ENCODE peak calls at places on chromosomes 3 and 15, in six cellular contexts. O is fibroblast of lung, H is H9, X is A549, S is OCI-LY7, T is IMR-90. R is an unnamed sample.

GRCh38 chr3:161637559-161637958 is 141.0 kb downstream of the OTOL1 start:
- DNase-seq in T (no peak), X (no peak), S (no peak), H (no peak), O (no peak), R (no peak)

GRCh38 chr3:52128118-52128683 is 26.0 kb downstream of the POC1A start:
- DNase-seq in O (peak), T (peak), X (peak), H (no peak), S (no peak), R (peak)

GRCh38 chr3:194329566-194329965 is 21.6 kb downstream of the CPN2 start:
- DNase-seq in H (no peak), T (no peak), O (no peak), X (no peak), S (no peak), R (no peak)

GRCh38 chr15:62649793-62650420 is 392.6 kb upstream of the TPM1 start:
- DNase-seq in T (peak), X (no peak), O (peak), S (no peak), H (no peak), R (no peak)

GRCh38 chr15:85764304-85764633 is 30.5 kb downstream of the KLHL25 start:
- DNase-seq in X (no peak), H (no peak), S (no peak), O (no peak), T (no peak), R (no peak)

GRCh38 chr3:63595221-63595620 is 57.3 kb upstream of the SNTN start:
- DNase-seq in X (no peak), S (no peak), T (no peak), H (no peak), O (no peak), R (no peak)

GRCh38 chr15:32682569-32682968 is 35.2 kb upstream of the GREM1 start:
- DNase-seq in H (no peak), X (peak), S (no peak), O (peak), T (peak), R (peak)

GRCh38 chr3:177624523-177625495 is 427.5 kb upstream of the TBL1XR1 start:
- DNase-seq in T (no peak), X (no peak), S (no peak), H (no peak), O (no peak), R (no peak)

GRCh38 chr3:121948641-121949040 is 54.4 kb downstream of the SLC15A2 start:
- DNase-seq in H (no peak), X (no peak), S (no peak), O (no peak), T (no peak), R (no peak)

GRCh38 chr3:99484871-99485270 is 153.5 kb upstream of the COL8A1 start:
- DNase-seq in T (peak), X (no peak), S (no peak), O (peak), H (no peak), R (no peak)

GRCh38 chr3:135558906-135559305 is 406.6 kb upstream of the PPP2R3A start:
- DNase-seq in H (no peak), T (no peak), X (no peak), S (no peak), O (no peak), R (no peak)

GRCh38 chr3:196134691-196135090 is 52.8 kb upstream of the TFRC start:
- DNase-seq in T (no peak), S (no peak), O (no peak), H (no peak), X (no peak), R (no peak)

GRCh38 chr3:184040010-184040409 is 8.5 kb downstream of the HTR3D start:
- DNase-seq in O (peak), X (peak), H (peak), T (peak), S (no peak), R (peak)

GRCh38 chr3:12405432-12406272 is 78.6 kb upstream of the TSEN2 start:
- DNase-seq in T (peak), X (peak), O (peak), S (no peak), H (no peak), R (peak)

GRCh38 chr15:39834256-39834655 is 51.6 kb upstream of the FSIP1 start:
- DNase-seq in T (peak), O (peak), S (no peak), X (no peak), H (no peak), R (peak)

GRCh38 chr3:99246010-99246654 is 344.6 kb upstream of the DCBLD2 start:
- DNase-seq in H (no peak), O (no peak), T (peak), X (no peak), S (no peak), R (peak)

GRCh38 chr15:75578948-75579908 is at the start of gene PTPN9:
- DNase-seq in T (peak), O (peak), H (peak), S (peak), X (peak), R (peak)

GRCh38 chr3:177284383-177284881 is 87.2 kb upstream of the TBL1XR1 start:
- DNase-seq in T (peak), H (peak), S (no peak), X (peak), O (peak), R (peak)

GRCh38 chr3:71129611-71130515 is 453.7 kb downstream of the FOXP1 start:
- DNase-seq in S (peak), T (peak), O (peak), X (peak), H (no peak), R (no peak)

GRCh38 chr15:70956596-70956995 is 64.0 kb downstream of the LRRC49 start:
- DNase-seq in O (no peak), T (no peak), S (no peak), H (no peak), X (no peak), R (no peak)

GRCh38 chr3:15096026-15096425 is 2.9 kb downstream of the RBSN start:
- DNase-seq in T (no peak), O (no peak), X (no peak), H (no peak), S (no peak), R (no peak)

DNA sequence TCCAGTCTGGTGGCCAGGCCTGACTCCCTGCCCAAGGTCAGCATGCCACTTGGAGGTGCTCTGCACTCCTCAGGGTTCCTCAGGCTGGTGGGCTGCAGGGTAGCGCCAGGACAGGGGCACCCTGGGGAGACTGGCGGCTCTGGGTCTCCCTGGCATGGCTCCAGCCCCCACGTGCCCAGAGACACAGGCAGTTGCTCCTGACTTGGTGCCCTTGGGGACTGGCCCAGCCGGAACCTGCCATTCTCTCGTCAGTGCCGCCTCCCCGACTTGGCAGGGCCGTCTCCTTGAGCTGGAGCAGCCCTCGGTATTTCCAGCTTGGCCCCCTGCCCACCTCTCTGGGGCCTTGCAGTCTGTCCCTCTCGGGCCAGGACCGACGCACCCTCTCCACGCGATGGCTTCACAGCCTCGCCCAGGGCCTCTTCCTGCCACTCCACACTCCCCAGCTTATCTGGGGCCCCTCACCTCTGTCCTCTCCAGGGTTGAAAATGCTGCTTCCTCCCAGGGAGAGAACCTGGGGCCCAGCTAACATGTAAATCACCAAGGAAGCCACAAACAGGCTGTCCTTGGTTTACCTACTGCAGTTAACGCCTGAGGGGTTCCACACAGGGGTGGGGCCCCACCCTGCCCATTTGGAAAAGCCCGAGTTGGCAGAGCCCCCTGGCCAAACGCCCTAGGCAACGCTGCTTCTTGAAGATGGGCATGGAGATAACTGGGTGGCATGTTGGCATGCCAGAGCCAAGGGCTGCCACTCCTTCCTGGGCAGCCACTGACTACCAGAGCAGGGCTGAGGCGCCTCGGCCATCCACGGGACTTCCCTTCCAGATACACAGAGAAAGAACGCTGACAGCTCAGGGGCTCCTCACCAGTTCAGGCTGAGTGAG is 61.4 kb downstream of the SMAD6 start:
- DNase-seq in S (no peak), O (no peak), T (no peak), H (no peak), X (peak), R (no peak)
- H3K4me2 ChIP-seq in S (no peak), O (peak), T (peak), H (no peak), X (peak), R (no peak)

DNA sequence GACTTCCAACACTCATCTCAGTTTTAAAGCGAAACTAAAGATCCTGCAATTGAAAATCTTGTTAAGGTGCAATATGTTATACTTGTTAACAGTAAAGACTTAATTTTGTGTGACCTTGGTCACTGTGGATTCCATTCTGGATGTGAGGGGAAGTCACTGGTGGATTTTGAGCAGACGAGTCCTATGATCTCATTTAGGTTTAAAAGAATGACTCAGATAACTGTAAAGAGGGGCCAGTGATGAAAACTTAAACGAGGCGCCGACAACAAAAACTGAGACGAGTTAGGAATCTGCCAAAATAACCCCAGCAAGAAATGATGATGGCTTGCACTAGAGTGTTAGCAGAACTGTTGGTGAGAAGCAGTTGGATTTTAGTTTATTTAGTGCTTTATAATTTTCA is 56.5 kb downstream of the LRRC28 start:
- DNase-seq in O (peak), H (no peak), S (no peak), T (peak), X (no peak), R (no peak)
- H3K4me2 ChIP-seq in O (peak), H (no peak), S (no peak), T (peak), X (peak), R (no peak)

DNA sequence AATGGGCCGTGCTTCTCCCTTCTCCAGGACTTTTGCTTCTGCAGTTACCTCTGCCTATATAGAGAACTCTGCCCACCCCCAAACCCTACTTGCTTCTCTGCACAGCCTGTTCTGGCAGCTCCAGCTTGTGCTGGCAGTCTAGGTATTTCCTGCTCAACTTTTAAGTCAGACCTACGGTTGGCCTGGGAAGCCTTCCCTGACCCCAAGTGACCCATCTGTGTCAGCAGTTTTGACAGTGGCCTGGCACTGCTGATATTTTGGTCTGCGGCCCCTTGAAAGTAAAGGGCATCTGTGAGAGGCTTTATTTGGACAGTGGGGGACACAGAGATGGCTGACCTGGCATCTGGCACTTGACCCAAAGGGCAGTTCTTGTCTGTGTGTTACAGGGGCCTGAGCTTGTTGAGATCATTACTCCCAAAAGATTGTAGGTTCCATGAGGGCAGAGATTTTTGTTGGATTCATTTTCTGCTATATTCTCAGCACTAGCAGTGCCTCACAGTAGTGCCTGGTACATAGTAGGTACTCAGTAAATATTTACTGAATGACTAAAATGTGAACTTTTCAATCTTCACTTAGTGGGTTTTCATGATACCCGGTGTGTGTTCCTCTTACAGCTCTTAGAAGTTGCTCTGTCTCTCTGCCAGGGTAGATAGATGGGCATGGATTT is 55.2 kb upstream of the TRAK1 start:
- DNase-seq in O (no peak), H (no peak), T (no peak), X (no peak), S (no peak), R (peak)
- H3K4me2 ChIP-seq in O (peak), H (no peak), T (peak), X (peak), S (peak), R (peak)

GRCh38 chr3:23999012-23999641 is 54.0 kb downstream of the NR1D2 start:
- DNase-seq in H (peak), X (peak), S (peak), T (peak), O (peak), R (peak)
- H3K4me2 ChIP-seq in H (no peak), X (peak), S (no peak), T (no peak), O (peak), R (no peak)

GRCh38 chr3:170712798-170713197 is 126.9 kb upstream of the SLC7A14 start:
- DNase-seq in H (no peak), T (no peak), S (no peak), O (no peak), X (no peak), R (no peak)
- H3K4me2 ChIP-seq in H (no peak), T (no peak), S (no peak), O (no peak), X (no peak), R (no peak)

R was measured in trophoblast cell.